ENCODE peak calls at places on chromosomes 13 and 19, in eight cellular contexts. One of them, this sample, is unnamed.

GRCh38 chr13:56352901-56353300 is 787.8 kb upstream of the PRR20A start:
- DNase-seq in heart right ventricle: no peak
- DNase-seq in K562: no peak
- DNase-seq in upper lobe of right lung: no peak
- DNase-seq in right atrium auricular region: no peak
- DNase-seq in ovary: no peak
- DNase-seq in H1: no peak
- DNase-seq in fibroblast of lung: no peak
- DNase-seq in this sample: no peak

GRCh38 chr13:32300920-32301319 is 14.2 kb downstream of the ZAR1L start:
- DNase-seq in heart right ventricle: no peak
- DNase-seq in K562: no peak
- DNase-seq in upper lobe of right lung: no peak
- DNase-seq in right atrium auricular region: no peak
- DNase-seq in ovary: no peak
- DNase-seq in H1: no peak
- DNase-seq in fibroblast of lung: no peak
- DNase-seq in this sample: no peak

GRCh38 chr13:33316890-33317289 is 31.3 kb upstream of the STARD13 start:
- DNase-seq in heart right ventricle: no peak
- DNase-seq in K562: no peak
- DNase-seq in upper lobe of right lung: no peak
- DNase-seq in right atrium auricular region: no peak
- DNase-seq in ovary: no peak
- DNase-seq in H1: no peak
- DNase-seq in fibroblast of lung: no peak
- DNase-seq in this sample: no peak

GRCh38 chr19:35693835-35694599 is 10.3 kb upstream of the ZBTB32 start:
- DNase-seq in heart right ventricle: peak; percentile 88
- DNase-seq in K562: peak; percentile 92
- DNase-seq in upper lobe of right lung: peak; percentile 89
- DNase-seq in right atrium auricular region: peak; percentile 84
- DNase-seq in ovary: peak; percentile 80
- DNase-seq in H1: peak; percentile 93
- DNase-seq in fibroblast of lung: peak; percentile 69
- DNase-seq in this sample: peak; percentile 86

GRCh38 chr19:3372413-3372812 is 6.0 kb downstream of the NFIC start:
- DNase-seq in heart right ventricle: no peak
- DNase-seq in K562: no peak
- DNase-seq in upper lobe of right lung: no peak
- DNase-seq in right atrium auricular region: no peak
- DNase-seq in ovary: peak; percentile 38
- DNase-seq in H1: no peak
- DNase-seq in fibroblast of lung: no peak
- DNase-seq in this sample: no peak

GRCh38 chr19:18541258-18541991 is 1.9 kb downstream of the FKBP8 start:
- DNase-seq in heart right ventricle: no peak
- DNase-seq in K562: no peak
- DNase-seq in upper lobe of right lung: no peak
- DNase-seq in right atrium auricular region: no peak
- DNase-seq in ovary: no peak
- DNase-seq in H1: no peak
- DNase-seq in fibroblast of lung: peak; percentile 16
- DNase-seq in this sample: no peak

GRCh38 chr13:95643814-95644598 is 500 bp downstream of the DZIP1 start:
- DNase-seq in heart right ventricle: no peak
- DNase-seq in K562: no peak
- DNase-seq in upper lobe of right lung: no peak
- DNase-seq in right atrium auricular region: no peak
- DNase-seq in ovary: no peak
- DNase-seq in H1: peak; percentile 88
- DNase-seq in fibroblast of lung: peak; percentile 57
- DNase-seq in this sample: peak; percentile 47

GRCh38 chr13:23681253-23681652 is 111.0 kb downstream of the TNFRSF19 start:
- DNase-seq in heart right ventricle: no peak
- DNase-seq in K562: no peak
- DNase-seq in upper lobe of right lung: no peak
- DNase-seq in right atrium auricular region: no peak
- DNase-seq in ovary: no peak
- DNase-seq in H1: no peak
- DNase-seq in fibroblast of lung: peak; percentile 58
- DNase-seq in this sample: no peak

GRCh38 chr19:29671393-29672076 is 6.3 kb downstream of the PLEKHF1 start:
- DNase-seq in heart right ventricle: peak; percentile 46
- DNase-seq in K562: peak; percentile 81
- DNase-seq in upper lobe of right lung: peak; percentile 81
- DNase-seq in right atrium auricular region: no peak
- DNase-seq in ovary: peak; percentile 19
- DNase-seq in H1: no peak
- DNase-seq in fibroblast of lung: peak; percentile 64
- DNase-seq in this sample: peak; percentile 92

GRCh38 chr19:15640294-15640903 is at the start of gene CYP4F3:
- DNase-seq in heart right ventricle: peak; percentile 43
- DNase-seq in K562: peak; percentile 90
- DNase-seq in upper lobe of right lung: peak; percentile 85
- DNase-seq in right atrium auricular region: no peak
- DNase-seq in ovary: peak; percentile 36
- DNase-seq in H1: no peak
- DNase-seq in fibroblast of lung: no peak
- DNase-seq in this sample: peak; percentile 96

GRCh38 chr13:28583661-28584091 is 75.3 kb upstream of the POMP start:
- DNase-seq in heart right ventricle: no peak
- DNase-seq in K562: peak; percentile 45
- DNase-seq in upper lobe of right lung: no peak
- DNase-seq in right atrium auricular region: no peak
- DNase-seq in ovary: no peak
- DNase-seq in H1: no peak
- DNase-seq in fibroblast of lung: no peak
- DNase-seq in this sample: no peak

GRCh38 chr19:13077233-13077632 is 25.4 kb downstream of the LYL1 start:
- DNase-seq in heart right ventricle: no peak
- DNase-seq in K562: no peak
- DNase-seq in upper lobe of right lung: no peak
- DNase-seq in right atrium auricular region: no peak
- DNase-seq in ovary: peak; percentile 56
- DNase-seq in H1: no peak
- DNase-seq in fibroblast of lung: no peak
- DNase-seq in this sample: no peak

DNA sequence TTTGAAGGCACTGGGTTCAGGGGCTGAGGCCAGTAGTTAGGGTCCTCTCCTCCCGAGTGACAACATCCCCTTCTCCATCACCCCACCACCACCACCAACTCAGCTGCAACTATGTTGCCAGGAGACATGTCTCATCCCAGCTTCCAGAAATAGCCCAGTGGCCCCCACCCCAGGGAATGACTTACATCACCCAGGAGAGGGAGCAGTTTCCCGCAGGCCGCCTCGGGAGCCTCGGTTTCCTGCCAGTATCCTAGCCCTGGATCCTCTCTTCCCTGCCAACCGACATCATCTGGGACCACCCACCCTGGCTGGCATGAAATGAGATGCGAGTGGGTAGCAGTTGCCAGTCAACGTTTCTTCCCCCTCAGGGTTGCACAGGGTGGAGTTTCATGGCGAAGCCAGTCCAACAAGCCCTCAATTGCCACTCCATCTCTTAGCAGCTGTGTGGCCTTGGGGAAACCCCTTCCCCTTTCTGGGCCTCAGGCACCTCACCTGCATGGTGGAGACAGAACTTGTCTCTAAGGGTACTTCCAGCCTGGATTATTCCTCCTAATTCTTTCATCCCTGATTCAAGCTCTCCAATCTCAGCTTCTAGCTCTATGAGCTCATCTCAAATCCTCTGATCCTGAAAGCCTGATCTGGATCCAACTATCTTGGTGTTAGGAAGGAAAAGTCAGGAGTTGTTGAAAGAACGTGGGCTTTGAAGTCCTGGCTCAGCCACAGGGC is 3.9 kb upstream of the GSK3A start:
- DNase-seq in heart right ventricle: peak; percentile 82
- DNase-seq in K562: peak; percentile 65
- DNase-seq in upper lobe of right lung: peak; percentile 76
- DNase-seq in right atrium auricular region: peak; percentile 93
- DNase-seq in ovary: peak; percentile 81
- DNase-seq in H1: peak; percentile 77
- DNase-seq in fibroblast of lung: peak; percentile 81
- DNase-seq in this sample: peak; percentile 73
- TF ChIP-seq CTCF in heart right ventricle: peak; percentile 83
- TF ChIP-seq CTCF in K562: peak; percentile 67
- TF ChIP-seq CTCF in upper lobe of right lung: peak; percentile 56
- TF ChIP-seq CTCF in right atrium auricular region: peak; percentile 85
- TF ChIP-seq CTCF in ovary: peak; percentile 50
- TF ChIP-seq CTCF in H1: peak; percentile 60
- TF ChIP-seq CTCF in fibroblast of lung: peak; percentile 74
- TF ChIP-seq CTCF in this sample: peak; percentile 38

GRCh38 chr19:41328818-41329220 is 18.8 kb downstream of the CCDC97 start:
- DNase-seq in heart right ventricle: no peak
- DNase-seq in K562: no peak
- DNase-seq in upper lobe of right lung: no peak
- DNase-seq in right atrium auricular region: no peak
- DNase-seq in ovary: no peak
- DNase-seq in H1: no peak
- DNase-seq in fibroblast of lung: no peak
- DNase-seq in this sample: no peak
- H3K4me1 ChIP-seq in heart right ventricle: peaks cover 44% of the 10 kb centered on the region
- H3K4me1 ChIP-seq in K562: peaks cover 53% of the 10 kb centered on the region
- H3K4me1 ChIP-seq in upper lobe of right lung: peaks cover 65% of the 10 kb centered on the region
- H3K4me1 ChIP-seq in right atrium auricular region: peaks cover 5% of the 10 kb centered on the region
- H3K4me1 ChIP-seq in ovary: peaks cover 18% of the 10 kb centered on the region
- H3K4me1 ChIP-seq in H1: peaks cover 17% of the 10 kb centered on the region
- H3K4me1 ChIP-seq in fibroblast of lung: peaks cover 39% of the 10 kb centered on the region
- H3K4me1 ChIP-seq in this sample: peaks cover 34% of the 10 kb centered on the region

GRCh38 chr13:114140131-114140908 is 7.9 kb upstream of the RASA3 start:
- DNase-seq in heart right ventricle: no peak
- DNase-seq in K562: no peak
- DNase-seq in upper lobe of right lung: no peak
- DNase-seq in right atrium auricular region: no peak
- DNase-seq in ovary: no peak
- DNase-seq in H1: no peak
- DNase-seq in fibroblast of lung: no peak
- DNase-seq in this sample: peak; percentile 45

GRCh38 chr13:114142640-114143490 is 10.4 kb upstream of the RASA3 start:
- DNase-seq in heart right ventricle: no peak
- DNase-seq in K562: no peak
- DNase-seq in upper lobe of right lung: peak; percentile 77
- DNase-seq in right atrium auricular region: no peak
- DNase-seq in ovary: no peak
- DNase-seq in H1: peak; percentile 46
- DNase-seq in fibroblast of lung: no peak
- DNase-seq in this sample: peak; percentile 82

GRCh38 chr13:114142137-114142550 is 9.7 kb upstream of the RASA3 start:
- DNase-seq in heart right ventricle: no peak
- DNase-seq in K562: no peak
- DNase-seq in upper lobe of right lung: peak; percentile 51
- DNase-seq in right atrium auricular region: no peak
- DNase-seq in ovary: no peak
- DNase-seq in H1: no peak
- DNase-seq in fibroblast of lung: no peak
- DNase-seq in this sample: no peak

GRCh38 chr13:114141261-114141996 is 9.0 kb upstream of the RASA3 start:
- DNase-seq in heart right ventricle: no peak
- DNase-seq in K562: no peak
- DNase-seq in upper lobe of right lung: no peak
- DNase-seq in right atrium auricular region: no peak
- DNase-seq in ovary: no peak
- DNase-seq in H1: no peak
- DNase-seq in fibroblast of lung: no peak
- DNase-seq in this sample: peak; percentile 19

DNA sequence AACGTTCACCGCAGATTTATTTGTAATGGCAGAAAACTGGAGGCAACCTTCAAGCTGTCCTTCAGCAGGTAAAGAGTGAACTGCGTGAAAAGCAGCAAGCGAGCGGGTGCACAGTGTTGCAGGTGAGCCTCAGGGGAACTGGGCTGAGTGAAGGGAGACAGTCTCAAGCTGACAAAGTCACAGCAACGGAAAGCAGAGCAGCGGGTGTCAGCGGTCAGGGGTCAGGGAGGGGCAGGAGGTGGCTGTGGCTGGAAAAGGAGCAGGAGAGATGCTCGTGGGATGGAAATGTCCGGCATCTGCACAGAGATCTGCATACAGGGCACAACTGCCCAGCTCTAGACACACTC is 8.5 kb upstream of the RASA3 start:
- DNase-seq in heart right ventricle: no peak
- DNase-seq in K562: no peak
- DNase-seq in upper lobe of right lung: no peak
- DNase-seq in right atrium auricular region: no peak
- DNase-seq in ovary: no peak
- DNase-seq in H1: no peak
- DNase-seq in fibroblast of lung: no peak
- DNase-seq in this sample: peak; percentile 38
- H3K4me3 ChIP-seq in heart right ventricle: no peak overlapping the region
- H3K4me3 ChIP-seq in K562: no peak overlapping the region
- H3K4me3 ChIP-seq in upper lobe of right lung: no peak overlapping the region
- H3K4me3 ChIP-seq in right atrium auricular region: no peak overlapping the region
- H3K4me3 ChIP-seq in ovary: no peak overlapping the region
- H3K4me3 ChIP-seq in H1: no peak overlapping the region
- H3K4me3 ChIP-seq in fibroblast of lung: no peak overlapping the region
- H3K4me3 ChIP-seq in this sample: no peak overlapping the region

DNA sequence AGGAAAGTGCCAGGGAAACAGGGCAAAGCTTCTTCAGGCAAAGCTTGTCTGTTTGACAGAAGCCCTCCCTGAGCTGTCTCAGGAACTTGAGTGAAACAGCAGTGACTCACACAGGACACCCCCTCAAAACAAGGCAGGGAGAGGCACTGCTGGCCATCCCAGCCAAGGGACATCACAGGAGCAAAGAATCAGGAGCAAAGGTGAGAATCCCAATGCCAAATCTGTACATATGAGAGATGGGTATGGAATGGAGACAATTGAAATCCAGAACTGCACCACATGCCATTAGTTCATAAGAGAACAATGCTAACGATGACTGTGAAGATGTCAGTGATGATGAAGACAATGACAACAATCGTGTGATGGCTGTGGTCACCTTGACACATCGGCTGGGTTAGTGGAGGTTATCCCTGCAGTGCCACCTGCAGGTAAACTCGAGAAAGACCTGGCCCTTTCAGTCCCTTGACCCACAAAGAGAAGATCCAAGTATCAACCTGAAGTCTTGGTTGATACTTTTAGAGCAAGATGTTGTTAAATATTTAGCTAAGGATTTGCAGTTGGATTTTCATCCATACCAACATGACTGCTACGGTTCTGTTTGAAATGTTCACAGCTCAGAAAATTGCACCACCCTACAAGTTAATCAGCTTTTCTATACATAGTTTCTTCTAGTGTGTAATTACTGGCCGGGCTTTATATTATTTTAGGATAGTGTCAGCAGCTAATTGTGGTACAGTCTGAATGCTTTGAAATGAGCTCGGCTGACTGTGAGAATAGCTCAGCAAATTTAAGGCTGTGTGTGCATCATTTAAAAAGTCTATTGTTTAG is 42.0 kb upstream of the IPO5 start:
- DNase-seq in heart right ventricle: no peak
- DNase-seq in K562: peak; percentile 15
- DNase-seq in upper lobe of right lung: no peak
- DNase-seq in right atrium auricular region: no peak
- DNase-seq in ovary: no peak
- DNase-seq in H1: peak; percentile 54
- DNase-seq in fibroblast of lung: peak; percentile 40
- DNase-seq in this sample: peak; percentile 8
- TF ChIP-seq CTCF in heart right ventricle: peak; percentile 45
- TF ChIP-seq CTCF in K562: peak; percentile 56
- TF ChIP-seq CTCF in upper lobe of right lung: peak; percentile 28
- TF ChIP-seq CTCF in right atrium auricular region: peak; percentile 47
- TF ChIP-seq CTCF in ovary: no peak
- TF ChIP-seq CTCF in H1: peak; percentile 68
- TF ChIP-seq CTCF in fibroblast of lung: peak; percentile 30
- TF ChIP-seq CTCF in this sample: no peak

GRCh38 chr19:8986296-8986695 is 23.9 kb downstream of the MUC16 start:
- DNase-seq in heart right ventricle: no peak
- DNase-seq in K562: no peak
- DNase-seq in upper lobe of right lung: no peak
- DNase-seq in right atrium auricular region: no peak
- DNase-seq in ovary: no peak
- DNase-seq in H1: no peak
- DNase-seq in fibroblast of lung: no peak
- DNase-seq in this sample: no peak
- H3K4me1 ChIP-seq in heart right ventricle: no peaks in the 10 kb centered on the region
- H3K4me1 ChIP-seq in K562: no peaks in the 10 kb centered on the region
- H3K4me1 ChIP-seq in upper lobe of right lung: no peaks in the 10 kb centered on the region
- H3K4me1 ChIP-seq in right atrium auricular region: no peaks in the 10 kb centered on the region
- H3K4me1 ChIP-seq in ovary: no peaks in the 10 kb centered on the region
- H3K4me1 ChIP-seq in H1: no peaks in the 10 kb centered on the region
- H3K4me1 ChIP-seq in fibroblast of lung: no peaks in the 10 kb centered on the region
- H3K4me1 ChIP-seq in this sample: no peaks in the 10 kb centered on the region

This sample was measured in mucosa of descending colon.